ENCODE peak calls at places on chromosome 2, in nine cellular contexts. T, K, S, O, L, E, N, Q and M are unnamed samples.

GRCh38 chr2:112301973-112302372 is 26.6 kb downstream of the ZC3H6 start:
- DNase-seq in T (no peak), K (no peak), S (no peak), O (no peak), L (no peak), E (no peak), N (no peak), Q (no peak), M (no peak)

GRCh38 chr2:97936199-97936598 is 59.5 kb downstream of the TMEM131 start:
- DNase-seq in T (no peak), K (no peak), S (no peak), O (no peak), L (no peak), E (no peak), N (no peak), Q (no peak), M (no peak)

GRCh38 chr2:20232837-20233207 is 7.9 kb upstream of the SDC1 start:
- DNase-seq in T (no peak), K (no peak), S (no peak), O (no peak), L (no peak), E (no peak), N (no peak), Q (no peak), M (no peak)

GRCh38 chr2:201987426-201987825 is 46.2 kb upstream of the FZD7 start:
- DNase-seq in T (no peak), K (no peak), S (no peak), O (no peak), L (peak), E (no peak), N (no peak), Q (no peak), M (no peak)

GRCh38 chr2:4763009-4763408 is 929.2 kb upstream of the SOX11 start:
- DNase-seq in T (no peak), K (no peak), S (no peak), O (no peak), L (no peak), E (no peak), N (peak), Q (no peak), M (no peak)

GRCh38 chr2:239039479-239039861 is 191.6 kb downstream of the TWIST2 start:
- DNase-seq in T (no peak), K (no peak), S (no peak), O (no peak), L (no peak), E (no peak), N (no peak), Q (no peak), M (no peak)

GRCh38 chr2:187003038-187003543 is 154.1 kb upstream of the ZSWIM2 start:
- DNase-seq in T (no peak), K (no peak), S (no peak), O (no peak), L (no peak), E (no peak), N (no peak), Q (no peak), M (no peak)

GRCh38 chr2:197163755-197164753 is 146.5 kb downstream of the ANKRD44 start:
- DNase-seq in T (no peak), K (no peak), S (no peak), O (no peak), L (no peak), E (no peak), N (no peak), Q (no peak), M (no peak)

GRCh38 chr2:9219027-9219445 is 12.4 kb downstream of the ASAP2 start:
- DNase-seq in T (no peak), K (no peak), S (no peak), O (no peak), L (no peak), E (peak), N (no peak), Q (no peak), M (no peak)

GRCh38 chr2:231457101-231457500 is 7.2 kb downstream of the NCL start:
- DNase-seq in T (no peak), K (no peak), S (no peak), O (no peak), L (no peak), E (peak), N (no peak), Q (no peak), M (no peak)

GRCh38 chr2:144459937-144460336 is 60.0 kb downstream of the ZEB2 start:
- DNase-seq in T (no peak), K (peak), S (no peak), O (no peak), L (no peak), E (peak), N (no peak), Q (no peak), M (no peak)